ENCODE peak calls at places on chromosomes 5 and 9, in six cellular contexts. F is transverse colon; K is fibroblast of lung; I is neural progenitor cell; B is CD8-positive, alpha-beta T cell; Q is upper lobe of right lung. D is an unnamed sample.

GRCh38 chr9:105646879-105647594 is 15.2 kb upstream of the TAL2 start:
- DNase-seq in F (no peak), K (no peak), Q (no peak), B (no peak), I (peak; percentile 61), D (no peak)

GRCh38 chr5:123455640-123456039 is 32.4 kb upstream of the CEP120 start:
- DNase-seq in Q (no peak), B (no peak), K (no peak), F (no peak), I (no peak), D (no peak)

GRCh38 chr9:71675857-71676165 is 92.5 kb downstream of the CEMIP2 start:
- DNase-seq in I (no peak), F (no peak), K (no peak), B (no peak), Q (no peak), D (no peak)

GRCh38 chr9:109537288-109537687 is 39.2 kb upstream of the PTPN3 start:
- DNase-seq in F (no peak), Q (no peak), I (no peak), K (no peak), B (no peak), D (no peak)

GRCh38 chr9:134275379-134275778 is 50.9 kb upstream of the RXRA start:
- DNase-seq in F (no peak), I (peak; percentile 43), Q (no peak), K (no peak), B (no peak), D (no peak)

GRCh38 chr5:149133795-149134777 is 7.2 kb upstream of the ABLIM3 start:
- DNase-seq in B (no peak), I (no peak), Q (no peak), K (peak; percentile 92), F (no peak), D (no peak)

GRCh38 chr9:30774326-30774725 is 1610.1 kb upstream of the ACO1 start:
- DNase-seq in I (peak; percentile 38), Q (no peak), K (no peak), F (no peak), B (no peak), D (no peak)

GRCh38 chr9:125683486-125683885 is 23.5 kb downstream of the MAPKAP1 start:
- DNase-seq in I (no peak), K (peak; percentile 87), Q (no peak), F (no peak), B (no peak), D (no peak)

GRCh38 chr5:91318727-91319126 is 64.4 kb downstream of the ARRDC3 start:
- DNase-seq in I (no peak), Q (no peak), F (no peak), K (no peak), B (no peak), D (no peak)

GRCh38 chr5:175246242-175246891 is 197.6 kb downstream of the DRD1 start:
- DNase-seq in Q (no peak), I (no peak), F (peak; percentile 8), B (no peak), K (peak; percentile 100), D (peak; percentile 63)

GRCh38 chr9:70607926-70608325 is 193.5 kb upstream of the KLF9 start:
- DNase-seq in I (no peak), F (peak; percentile 15), K (no peak), B (no peak), Q (no peak), D (no peak)

DNA sequence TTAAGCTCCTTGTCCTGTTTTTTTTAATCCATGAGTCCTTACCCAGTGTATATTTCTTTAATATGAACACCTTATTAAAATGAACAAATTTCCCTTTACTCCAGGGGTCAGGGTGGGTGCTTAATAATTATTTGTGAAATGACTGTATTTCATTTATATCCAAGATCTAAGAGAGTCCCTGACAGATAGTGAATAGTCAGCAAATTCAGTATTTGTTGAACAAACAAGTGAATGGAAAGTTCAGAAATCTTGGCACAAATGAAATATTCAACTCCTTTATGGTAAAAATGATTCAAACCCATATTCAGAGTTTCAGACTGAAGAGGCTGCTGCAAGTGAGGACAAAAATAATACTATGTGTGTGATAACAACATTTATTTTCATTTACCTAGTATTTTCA is 59.9 kb downstream of the ASTN2 start:
- DNase-seq in K (no peak), Q (no peak), F (no peak), I (no peak), B (no peak), D (no peak)
- H3K27me3 ChIP-seq in K (no peaks in the 10 kb centered on the region), Q (no peaks in the 10 kb centered on the region), F (no peaks in the 10 kb centered on the region), I (no peaks in the 10 kb centered on the region), B (no peaks in the 10 kb centered on the region), D (peaks cover 6% of the 10 kb centered on the region)

DNA sequence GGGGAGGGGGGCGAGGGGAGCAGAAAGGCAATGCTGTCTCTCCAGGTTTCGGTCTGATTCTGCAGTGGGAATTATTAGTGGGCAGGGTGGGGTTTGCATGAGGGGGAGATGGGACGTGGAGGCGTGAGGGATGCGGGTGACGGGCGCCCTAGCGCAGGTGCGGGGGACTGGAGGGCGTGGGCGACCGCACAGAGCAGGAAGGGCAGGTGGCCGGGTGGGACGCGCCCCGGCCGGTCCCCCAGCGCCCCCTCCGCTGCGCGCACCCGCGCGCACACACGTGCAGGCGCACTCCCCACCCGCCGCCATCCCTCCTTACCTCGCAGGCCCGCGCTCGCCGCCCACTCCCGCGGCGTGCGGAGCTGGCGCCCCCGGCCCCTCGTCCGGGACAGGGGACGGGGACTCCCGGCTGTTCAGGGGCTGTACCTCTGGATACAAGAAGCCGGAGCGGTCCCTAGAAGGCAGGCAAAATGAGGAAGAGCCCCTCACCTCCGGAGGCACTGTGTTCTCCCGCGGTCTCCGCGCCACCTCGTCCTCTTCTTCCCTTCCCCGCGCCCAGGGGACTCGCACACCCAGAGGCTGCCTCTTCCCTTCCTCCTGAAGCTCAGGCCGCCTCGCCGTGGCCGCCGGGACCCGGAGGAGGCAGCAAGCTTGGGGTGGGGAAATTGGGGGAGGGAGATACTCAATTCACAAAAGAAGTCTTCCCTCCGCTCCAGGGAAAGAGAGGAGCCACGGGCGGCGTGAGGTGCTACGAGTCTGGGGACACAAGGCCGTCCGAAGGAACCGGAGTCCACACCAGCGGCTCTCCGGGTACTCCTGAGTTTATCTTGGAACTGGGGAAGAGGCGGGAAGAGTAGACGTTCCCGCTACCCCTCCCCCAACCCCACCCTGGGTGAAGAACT is 1.3 kb upstream of the GABRB2 start:
- DNase-seq in F (peak; percentile 14), I (peak; percentile 48), K (no peak), B (no peak), Q (no peak), D (peak; percentile 16)
- H3K27me3 ChIP-seq in F (peaks cover 50% of the 10 kb centered on the region), I (peaks cover 86% of the 10 kb centered on the region), K (peaks cover 13% of the 10 kb centered on the region), B (peaks cover 7% of the 10 kb centered on the region), Q (peaks cover 46% of the 10 kb centered on the region), D (peaks cover 51% of the 10 kb centered on the region)

DNA sequence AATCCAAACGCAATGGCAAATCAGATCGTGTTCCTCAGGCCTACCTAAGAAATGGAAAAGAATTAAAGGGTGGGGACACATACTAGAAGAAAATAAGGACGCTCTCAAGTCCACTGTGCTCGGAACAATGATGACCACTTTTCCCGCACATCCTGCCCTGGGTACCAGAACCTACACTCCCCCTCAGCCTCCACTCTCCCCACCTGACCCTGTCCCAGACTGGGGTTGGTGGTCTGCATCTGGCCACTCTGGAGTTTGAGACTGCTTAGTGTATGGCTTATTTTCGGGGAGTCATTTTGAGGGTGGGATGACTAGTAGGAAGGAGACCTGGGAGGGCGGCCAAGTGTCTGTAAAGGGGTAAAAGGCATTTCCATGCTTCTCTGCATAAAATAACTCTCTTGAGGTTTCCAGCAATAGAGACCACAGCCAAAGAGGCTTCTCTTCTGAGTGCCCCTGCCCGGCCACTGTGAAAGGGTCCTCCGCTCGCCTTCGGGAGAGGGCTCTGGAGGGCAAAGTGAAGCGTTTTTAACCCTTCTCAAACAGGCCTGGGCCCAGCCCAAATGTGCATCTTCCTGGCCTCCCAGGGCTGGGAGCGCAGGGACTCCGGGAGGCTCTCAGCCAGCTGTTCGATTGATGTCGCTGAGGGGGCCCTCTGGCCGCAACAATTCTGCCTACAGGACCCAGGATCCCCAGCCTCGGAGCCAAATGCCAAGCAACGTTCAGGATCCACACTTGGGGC is 4.6 kb upstream of the OTP start:
- DNase-seq in B (no peak), I (peak; percentile 78), Q (no peak), K (no peak), F (no peak), D (no peak)
- H3K27me3 ChIP-seq in B (peaks cover 72% of the 10 kb centered on the region), I (peaks cover 100% of the 10 kb centered on the region), Q (peaks cover 88% of the 10 kb centered on the region), K (peaks cover 73% of the 10 kb centered on the region), F (peaks cover 100% of the 10 kb centered on the region), D (peaks cover 97% of the 10 kb centered on the region)

DNA sequence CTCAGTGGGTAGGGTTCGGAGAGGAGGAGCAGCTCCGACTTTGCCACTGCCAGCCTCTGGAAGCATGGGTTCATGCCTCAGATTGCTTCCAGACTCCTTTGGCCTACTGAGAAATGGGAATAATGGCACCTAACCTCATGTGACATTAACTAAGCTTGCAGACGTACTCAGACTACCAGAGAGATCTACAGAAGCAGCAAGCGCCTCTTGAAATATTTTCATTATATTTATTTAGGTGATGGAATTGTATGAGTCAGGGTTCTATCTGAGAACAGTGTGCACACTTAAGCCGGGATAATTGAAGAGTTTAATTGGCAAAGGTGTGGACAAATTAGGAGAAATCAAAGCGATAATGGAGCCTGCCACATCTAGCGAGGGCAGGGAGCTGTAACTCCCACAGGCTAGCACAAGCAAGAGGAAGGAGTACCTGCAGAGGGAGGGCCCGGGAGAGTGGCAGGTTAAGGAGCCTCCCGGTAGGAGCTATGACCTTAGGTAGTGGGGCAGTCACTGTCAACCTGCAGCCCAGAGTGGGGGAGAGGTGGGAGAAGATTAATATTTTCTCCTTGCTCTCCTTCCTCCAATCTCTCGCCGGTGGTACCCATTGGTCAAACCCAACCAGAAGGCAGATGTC is 12.2 kb upstream of the PDZD2 start:
- DNase-seq in K (no peak), F (no peak), Q (no peak), B (no peak), I (no peak), D (no peak)
- H3K27me3 ChIP-seq in K (peaks cover 2% of the 10 kb centered on the region), F (no peaks in the 10 kb centered on the region), Q (no peaks in the 10 kb centered on the region), B (peaks cover 2% of the 10 kb centered on the region), I (no peaks in the 10 kb centered on the region), D (no peaks in the 10 kb centered on the region)

DNA sequence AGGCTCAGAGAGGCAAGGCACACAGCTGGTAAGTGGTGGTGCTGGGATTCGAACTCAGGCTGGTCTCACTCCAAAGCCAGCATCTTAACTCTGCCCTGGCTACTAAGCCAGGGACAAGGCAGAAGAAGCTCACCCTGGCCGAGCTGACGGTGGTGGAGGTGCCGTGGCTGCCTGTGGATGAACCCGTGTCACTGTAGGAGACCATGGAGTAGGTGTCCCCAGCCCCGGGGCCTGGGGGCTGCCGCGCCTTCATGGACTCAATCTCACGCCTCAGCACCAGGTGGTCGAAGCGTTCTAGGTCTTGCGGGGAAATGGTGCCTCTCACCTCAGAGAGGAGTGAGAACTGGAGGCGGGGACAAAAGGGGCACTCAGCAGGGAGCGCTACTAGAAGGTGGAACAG is 35.4 kb upstream of the AKNA start:
- DNase-seq in B (no peak), Q (peak; percentile 59), F (no peak), K (no peak), I (no peak), D (no peak)
- H3K27me3 ChIP-seq in B (no peaks in the 10 kb centered on the region), Q (no peaks in the 10 kb centered on the region), F (no peaks in the 10 kb centered on the region), K (peaks cover 14% of the 10 kb centered on the region), I (no peaks in the 10 kb centered on the region), D (no peaks in the 10 kb centered on the region)

DNA sequence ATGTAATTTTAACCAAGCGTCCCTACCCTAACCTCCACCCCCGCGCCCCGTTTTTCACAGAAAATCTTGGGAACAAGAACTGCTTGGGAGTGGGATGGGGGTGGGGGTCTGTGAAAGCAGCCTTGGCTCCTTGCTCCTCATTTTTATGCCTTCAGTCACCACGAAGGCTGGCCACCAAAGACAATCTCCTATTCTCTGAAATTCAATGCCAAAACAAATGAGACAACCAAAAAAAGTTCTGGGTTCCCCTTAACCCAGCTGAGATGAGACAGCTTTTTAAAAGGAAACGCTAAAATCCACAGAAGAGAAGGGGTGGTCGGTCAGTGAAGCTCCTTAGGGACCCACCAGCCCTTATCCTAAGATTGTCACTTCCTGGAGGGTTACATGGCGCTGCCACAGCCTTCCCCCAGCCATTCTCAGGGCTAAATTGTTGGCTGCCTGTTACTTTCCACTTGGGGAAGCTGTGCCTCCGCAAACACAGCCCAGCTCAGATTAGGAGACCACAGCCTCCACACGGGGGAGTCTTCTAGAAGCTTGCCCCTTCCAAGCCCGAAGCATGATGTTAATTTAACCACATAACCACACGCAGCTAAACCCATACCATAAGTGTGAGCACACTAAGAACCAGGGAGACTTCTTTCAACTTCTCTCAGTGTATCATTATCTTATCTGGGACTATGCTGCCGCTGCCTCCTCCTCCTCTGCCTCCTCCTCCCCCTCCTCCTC is 136.3 kb downstream of the FOXD1 start:
- DNase-seq in F (peak; percentile 22), K (peak; percentile 100), B (no peak), Q (no peak), I (peak; percentile 50), D (peak; percentile 29)
- H3K27me3 ChIP-seq in F (peaks cover 97% of the 10 kb centered on the region), K (no peaks in the 10 kb centered on the region), B (peaks cover 11% of the 10 kb centered on the region), Q (peaks cover 59% of the 10 kb centered on the region), I (peaks cover 79% of the 10 kb centered on the region), D (peaks cover 58% of the 10 kb centered on the region)